ENCODE peak calls at places on chromosome 18, in four cellular contexts. S, T, L and K are unnamed samples. For H3K4me1, the result is how much of the 10 kb centered on the place peaks cover.

GRCh38 chr18:45874501-45875184 is 49.2 kb downstream of the SIGLEC15 start:
- DNase-seq in S (no peak), T (no peak), L (peak), K (no peak)

GRCh38 chr18:48836806-48837615 is 113.8 kb downstream of the SMAD7 start:
- DNase-seq in T (peak), S (no peak), L (no peak), K (no peak)

GRCh38 chr18:48134609-48135008 is 204.2 kb upstream of the SMAD2 start:
- DNase-seq in L (no peak), S (no peak), T (no peak), K (no peak)

GRCh38 chr18:10298346-10298745 is 156.1 kb upstream of the APCDD1 start:
- DNase-seq in S (no peak), T (no peak), L (no peak), K (no peak)

GRCh38 chr18:42922363-42922762 is 193.1 kb downstream of the RIT2 start:
- DNase-seq in L (no peak), S (no peak), T (no peak), K (no peak)

GRCh38 chr18:65298422-65298821 is 452.4 kb upstream of the CDH7 start:
- DNase-seq in S (no peak), T (no peak), L (no peak), K (no peak)

GRCh38 chr18:74064510-74064909 is 83.1 kb downstream of the FBXO15 start:
- DNase-seq in L (no peak), S (no peak), T (no peak), K (no peak)

GRCh38 chr18:47898055-47898454 is 32.4 kb downstream of the SMAD2 start:
- DNase-seq in L (no peak), S (no peak), T (no peak), K (no peak)

GRCh38 chr18:8607776-8608682 is 1.2 kb upstream of the RAB12 start:
- DNase-seq in S (no peak), T (no peak), L (no peak), K (no peak)

GRCh38 chr18:25805323-25805722 is 285.1 kb downstream of the SS18 start:
- DNase-seq in L (peak), T (no peak), S (no peak), K (peak)

GRCh38 chr18:5430131-5430530 is 113.7 kb downstream of the EPB41L3 start:
- DNase-seq in S (no peak), T (no peak), L (no peak), K (no peak)

GRCh38 chr18:5421981-5422380 is 121.8 kb downstream of the EPB41L3 start:
- DNase-seq in L (no peak), S (no peak), T (no peak), K (no peak)

GRCh38 chr18:5422626-5423025 is 121.2 kb downstream of the EPB41L3 start:
- DNase-seq in L (no peak), S (no peak), T (no peak), K (no peak)

GRCh38 chr18:5424903-5425302 is 118.9 kb downstream of the EPB41L3 start:
- DNase-seq in T (no peak), L (peak), S (peak), K (peak)

GRCh38 chr18:5425721-5426120 is 118.1 kb downstream of the EPB41L3 start:
- DNase-seq in S (no peak), T (no peak), L (no peak), K (no peak)
- H3K4me1 ChIP-seq in S (under half), T (under half), L (under half), K (under half)

DNA sequence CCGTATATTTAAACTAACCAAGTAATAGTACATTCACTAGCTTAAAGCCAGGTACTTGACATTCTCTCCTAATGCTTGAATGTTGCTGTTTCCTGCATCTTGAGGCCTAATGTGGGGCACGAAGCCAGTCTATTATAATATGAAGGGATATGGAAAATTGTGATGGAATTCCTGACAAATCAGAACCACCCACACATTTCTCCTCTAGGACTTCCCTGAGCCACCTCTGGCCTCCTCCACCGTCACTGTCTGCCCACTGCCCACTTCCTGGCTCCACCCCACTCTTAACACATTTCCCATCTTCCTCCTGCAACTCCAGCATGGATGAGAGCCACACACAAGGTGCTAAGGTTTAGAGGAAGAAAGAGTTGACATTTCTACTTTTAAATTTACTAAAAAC is 19.0 kb upstream of the INO80C start:
- DNase-seq in S (no peak), T (no peak), L (no peak), K (no peak)
- H3K27ac ChIP-seq in S (no peak), T (no peak), L (no peak), K (no peak)

DNA sequence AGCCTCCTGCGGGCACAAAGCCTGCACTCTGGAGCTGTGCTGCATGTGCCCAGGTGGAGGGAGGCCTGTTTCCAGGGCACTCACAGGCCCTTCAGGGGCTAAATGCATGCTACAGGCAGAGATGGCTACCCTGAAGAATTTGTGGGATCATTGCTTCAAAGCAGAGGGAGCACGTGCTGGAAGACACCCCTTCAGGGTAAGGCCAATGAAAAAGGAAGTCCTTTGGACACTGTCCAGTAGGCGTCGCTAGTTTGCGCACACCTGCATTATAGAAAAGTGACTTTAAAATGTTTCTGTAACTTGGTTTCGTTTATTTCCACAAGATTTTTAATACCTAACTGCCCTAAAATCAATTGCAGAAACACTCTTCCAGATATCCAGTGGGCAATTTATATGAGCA is 325.3 kb downstream of the ZNF516 start:
- DNase-seq in L (no peak), T (no peak), S (no peak), K (no peak)
- TF ChIP-seq CTCF in L (no peak), T (no peak), S (no peak), K (peak)

DNA sequence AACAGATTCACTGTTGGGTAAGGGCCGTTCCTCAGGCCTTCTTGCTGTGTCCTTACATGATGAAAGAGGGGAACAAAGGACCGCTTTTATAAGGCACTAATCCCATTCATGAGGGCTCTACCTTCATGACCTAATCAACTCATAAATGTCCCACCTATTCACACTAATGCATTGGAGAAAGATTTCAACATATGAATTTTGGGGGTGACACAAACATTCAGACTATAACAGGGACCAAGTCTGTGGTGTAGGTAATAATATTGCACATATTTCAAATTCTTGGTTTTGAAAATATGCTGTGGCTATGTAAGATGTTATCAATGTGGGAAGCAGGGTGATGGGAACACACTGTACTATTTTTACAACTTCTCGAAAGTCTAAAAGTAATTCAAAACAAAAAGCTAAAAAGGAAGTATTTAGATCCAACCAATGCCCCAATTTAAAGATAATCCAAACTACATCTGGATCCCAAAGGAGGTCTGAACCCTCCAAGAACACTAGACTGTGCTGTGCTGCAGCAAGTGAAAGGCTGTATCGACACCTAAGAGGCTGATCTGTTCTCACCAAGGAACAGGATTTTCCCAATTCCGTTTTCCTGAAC is 82.4 kb upstream of the TGIF1 start:
- DNase-seq in S (no peak), L (peak), T (no peak), K (peak)
- H3K4me1 ChIP-seq in S (under half), L (under half), T (under half), K (under half)

GRCh38 chr18:35376393-35376741 is 770 bp downstream of the ZNF396 start:
- DNase-seq in S (no peak), L (no peak), T (no peak), K (no peak)
- H3K27ac ChIP-seq in S (no peak), L (no peak), T (no peak), K (no peak)

DNA sequence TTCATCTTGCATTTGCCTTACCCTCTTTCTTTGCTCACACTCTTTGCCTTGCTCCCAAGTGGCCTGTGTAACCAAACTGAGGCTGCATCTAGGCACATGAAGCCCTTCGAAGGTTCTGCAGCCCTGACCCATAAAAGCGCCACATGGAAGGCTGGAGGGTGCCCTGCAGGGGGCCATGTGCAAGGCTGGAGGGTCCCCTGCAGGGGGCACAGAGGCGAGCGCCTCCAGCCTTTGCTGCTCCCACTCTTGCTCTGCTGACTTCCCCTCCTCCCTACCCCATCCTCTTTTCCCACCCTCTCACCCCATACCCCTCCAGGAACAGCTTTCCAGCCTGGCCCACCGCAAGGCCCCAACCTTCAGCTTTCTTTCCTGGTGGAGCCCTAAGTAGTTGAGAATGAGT is 317.3 kb downstream of the CELF4 start:
- DNase-seq in L (no peak), T (no peak), S (no peak), K (no peak)
- TF ChIP-seq CTCF in L (no peak), T (no peak), S (no peak), K (no peak)

GRCh38 chr18:58862851-58863538 is 1.7 kb upstream of the ZNF532 start:
- DNase-seq in L (peak), T (peak), S (no peak), K (no peak)
- H3K4me1 ChIP-seq in L (half or more), T (half or more), S (half or more), K (under half)

DNA sequence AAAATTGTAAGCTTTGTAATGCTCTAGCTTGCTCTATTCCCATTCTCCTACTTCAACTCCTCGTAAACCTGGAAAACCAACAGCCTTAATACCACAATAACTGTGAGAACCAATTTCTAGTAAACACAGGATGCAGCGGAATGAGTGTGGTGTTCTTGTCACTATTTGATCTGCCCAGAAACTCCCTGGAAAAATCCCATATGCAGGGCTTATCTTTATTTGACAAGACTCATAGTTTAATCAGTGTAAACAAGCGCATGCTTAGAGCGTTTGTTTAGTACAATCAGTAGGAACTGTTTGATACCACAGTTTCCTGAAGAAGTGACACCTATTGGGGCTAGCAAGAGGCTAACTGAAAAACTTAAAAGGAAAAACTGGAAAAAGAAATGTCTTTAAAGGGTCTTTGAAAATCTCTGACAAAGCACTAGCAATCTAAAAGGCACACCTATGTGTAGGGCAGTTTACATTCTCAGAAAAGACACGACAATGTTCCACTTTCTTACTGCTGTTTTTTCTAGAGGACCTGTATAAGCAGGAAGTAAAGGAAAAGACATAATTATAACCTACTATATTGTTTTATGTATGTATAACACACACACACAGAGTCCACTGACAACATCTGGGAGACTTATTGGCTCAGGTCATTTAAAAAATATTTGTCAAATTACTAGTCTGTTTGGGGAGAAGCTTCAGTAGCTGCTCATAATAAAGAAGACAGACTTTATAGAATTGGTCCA is 241.4 kb upstream of the KLHL14 start:
- DNase-seq in L (no peak), T (no peak), S (no peak), K (no peak)
- H3K27ac ChIP-seq in L (no peak), T (no peak), S (no peak), K (no peak)

GRCh38 chr18:22490429-22490846 is 72.7 kb upstream of the CTAGE1 start:
- DNase-seq in S (no peak), T (no peak), L (no peak), K (no peak)
- TF ChIP-seq CTCF in S (no peak), T (no peak), L (no peak), K (no peak)